ENCODE peak calls at places on chromosomes 11 and 22, in nine cellular contexts. One of them, this sample, is unnamed.

GRCh38 chr11:36258730-36259360 is 30.4 kb downstream of the COMMD9 start:
- DNase-seq in bronchial epithelial cell: peak
- DNase-seq in fibroblast of the conjunctiva: peak
- DNase-seq in AG08395: peak
- DNase-seq in lung: peak
- DNase-seq in AG10803: peak
- DNase-seq in activated naive CD4-positive, alpha-beta T cell: no peak
- DNase-seq in stimulated activated CD8-positive, alpha-beta memory T cell treated with anti-CD3 and anti-CD28 coated beads, Interleukin-4, amount 100 ng/mL, for 4 hours: no peak
- DNase-seq in posterior cingulate gyrus: peak
- DNase-seq in this sample: no peak

GRCh38 chr11:73143126-73143838 is 1.2 kb upstream of the FCHSD2 start:
- DNase-seq in bronchial epithelial cell: no peak
- DNase-seq in fibroblast of the conjunctiva: no peak
- DNase-seq in AG08395: no peak
- DNase-seq in lung: no peak
- DNase-seq in AG10803: no peak
- DNase-seq in activated naive CD4-positive, alpha-beta T cell: peak
- DNase-seq in stimulated activated CD8-positive, alpha-beta memory T cell treated with anti-CD3 and anti-CD28 coated beads, Interleukin-4, amount 100 ng/mL, for 4 hours: no peak
- DNase-seq in posterior cingulate gyrus: no peak
- DNase-seq in this sample: no peak

GRCh38 chr11:18013790-18014507 is 1.1 kb upstream of the SERGEF start:
- DNase-seq in bronchial epithelial cell: no peak
- DNase-seq in fibroblast of the conjunctiva: no peak
- DNase-seq in AG08395: no peak
- DNase-seq in lung: no peak
- DNase-seq in AG10803: no peak
- DNase-seq in activated naive CD4-positive, alpha-beta T cell: no peak
- DNase-seq in stimulated activated CD8-positive, alpha-beta memory T cell treated with anti-CD3 and anti-CD28 coated beads, Interleukin-4, amount 100 ng/mL, for 4 hours: no peak
- DNase-seq in posterior cingulate gyrus: no peak
- DNase-seq in this sample: no peak

GRCh38 chr11:80993561-80993960 is 1552.7 kb upstream of the TENM4 start:
- DNase-seq in bronchial epithelial cell: no peak
- DNase-seq in fibroblast of the conjunctiva: no peak
- DNase-seq in AG08395: peak
- DNase-seq in lung: no peak
- DNase-seq in AG10803: peak
- DNase-seq in activated naive CD4-positive, alpha-beta T cell: no peak
- DNase-seq in stimulated activated CD8-positive, alpha-beta memory T cell treated with anti-CD3 and anti-CD28 coated beads, Interleukin-4, amount 100 ng/mL, for 4 hours: no peak
- DNase-seq in posterior cingulate gyrus: no peak
- DNase-seq in this sample: no peak

GRCh38 chr11:67167715-67168114 is 48.7 kb downstream of the KDM2A start:
- DNase-seq in bronchial epithelial cell: no peak
- DNase-seq in fibroblast of the conjunctiva: no peak
- DNase-seq in AG08395: no peak
- DNase-seq in lung: no peak
- DNase-seq in AG10803: no peak
- DNase-seq in activated naive CD4-positive, alpha-beta T cell: no peak
- DNase-seq in stimulated activated CD8-positive, alpha-beta memory T cell treated with anti-CD3 and anti-CD28 coated beads, Interleukin-4, amount 100 ng/mL, for 4 hours: no peak
- DNase-seq in posterior cingulate gyrus: no peak
- DNase-seq in this sample: no peak

GRCh38 chr11:104352036-104352435 is 188.1 kb upstream of the PDGFD start:
- DNase-seq in bronchial epithelial cell: peak
- DNase-seq in fibroblast of the conjunctiva: no peak
- DNase-seq in AG08395: no peak
- DNase-seq in lung: no peak
- DNase-seq in AG10803: no peak
- DNase-seq in activated naive CD4-positive, alpha-beta T cell: no peak
- DNase-seq in stimulated activated CD8-positive, alpha-beta memory T cell treated with anti-CD3 and anti-CD28 coated beads, Interleukin-4, amount 100 ng/mL, for 4 hours: no peak
- DNase-seq in posterior cingulate gyrus: no peak
- DNase-seq in this sample: no peak

GRCh38 chr11:102269927-102270326 is 47.4 kb upstream of the BIRC3 start:
- DNase-seq in bronchial epithelial cell: peak
- DNase-seq in fibroblast of the conjunctiva: no peak
- DNase-seq in AG08395: peak
- DNase-seq in lung: no peak
- DNase-seq in AG10803: peak
- DNase-seq in activated naive CD4-positive, alpha-beta T cell: no peak
- DNase-seq in stimulated activated CD8-positive, alpha-beta memory T cell treated with anti-CD3 and anti-CD28 coated beads, Interleukin-4, amount 100 ng/mL, for 4 hours: no peak
- DNase-seq in posterior cingulate gyrus: no peak
- DNase-seq in this sample: no peak

GRCh38 chr22:50218996-50219727 is 18.4 kb downstream of the SELENOO start:
- DNase-seq in bronchial epithelial cell: peak
- DNase-seq in fibroblast of the conjunctiva: peak
- DNase-seq in AG08395: peak
- DNase-seq in lung: peak
- DNase-seq in AG10803: peak
- DNase-seq in activated naive CD4-positive, alpha-beta T cell: no peak
- DNase-seq in stimulated activated CD8-positive, alpha-beta memory T cell treated with anti-CD3 and anti-CD28 coated beads, Interleukin-4, amount 100 ng/mL, for 4 hours: no peak
- DNase-seq in posterior cingulate gyrus: peak
- DNase-seq in this sample: peak

This sample was measured in breast epithelium.